ENCODE peak calls at places on chromosomes 6 and 20, in eight cellular contexts. W, A, L, H, Q, U, I and T are unnamed samples.

GRCh38 chr6:35596448-35597442 is 84.0 kb upstream of the TULP1 start:
- DNase-seq in W (no peak), A (peak), L (peak), H (no peak), Q (no peak), U (no peak), I (peak), T (no peak)

GRCh38 chr6:34568341-34568680 is 12.2 kb upstream of the SPDEF start:
- DNase-seq in W (no peak), A (no peak), L (peak), H (no peak), Q (no peak), U (no peak), I (no peak), T (no peak)

GRCh38 chr20:40268321-40269075 is 420.5 kb downstream of the MAFB start:
- DNase-seq in W (no peak), A (no peak), L (no peak), H (no peak), Q (no peak), U (no peak), I (no peak), T (no peak)

GRCh38 chr20:38308047-38308438 is 4.1 kb downstream of the BPI start:
- DNase-seq in W (no peak), A (no peak), L (no peak), H (no peak), Q (no peak), U (no peak), I (no peak), T (no peak)

GRCh38 chr20:3041818-3042504 is 1.5 kb upstream of the GNRH2 start:
- DNase-seq in W (no peak), A (no peak), L (peak), H (no peak), Q (no peak), U (no peak), I (peak), T (no peak)

GRCh38 chr20:9279905-9280304 is 211.0 kb downstream of the PLCB4 start:
- DNase-seq in W (no peak), A (no peak), L (no peak), H (no peak), Q (no peak), U (no peak), I (no peak), T (no peak)

GRCh38 chr6:90462102-90462501 is 124.8 kb downstream of the MAP3K7 start:
- DNase-seq in W (no peak), A (no peak), L (no peak), H (no peak), Q (no peak), U (no peak), I (no peak), T (no peak)

GRCh38 chr6:98779618-98780017 is 54.8 kb upstream of the POU3F2 start:
- DNase-seq in W (no peak), A (no peak), L (no peak), H (no peak), Q (no peak), U (no peak), I (no peak), T (no peak)

GRCh38 chr6:71459162-71459561 is 170.6 kb downstream of the OGFRL1 start:
- DNase-seq in W (no peak), A (no peak), L (no peak), H (no peak), Q (no peak), U (no peak), I (no peak), T (no peak)

GRCh38 chr6:4518506-4518905 is 257.7 kb upstream of the CDYL start:
- DNase-seq in W (no peak), A (no peak), L (peak), H (no peak), Q (no peak), U (no peak), I (peak), T (no peak)

GRCh38 chr6:1604347-1604990 is 5.2 kb upstream of the FOXC1 start:
- DNase-seq in W (peak), A (peak), L (peak), H (peak), Q (no peak), U (peak), I (no peak), T (no peak)

GRCh38 chr6:62746968-62747367 is 460.9 kb upstream of the KHDRBS2 start:
- DNase-seq in W (no peak), A (no peak), L (no peak), H (no peak), Q (no peak), U (no peak), I (no peak), T (no peak)

GRCh38 chr20:13515291-13515690 is 123.4 kb downstream of the TASP1 start:
- DNase-seq in W (no peak), A (no peak), L (no peak), H (no peak), Q (no peak), U (no peak), I (no peak), T (no peak)

GRCh38 chr6:89630488-89630887 is 8.1 kb downstream of the LYRM2 start:
- DNase-seq in W (peak), A (no peak), L (no peak), H (no peak), Q (no peak), U (no peak), I (no peak), T (no peak)

GRCh38 chr6:37680668-37681067 is 17.0 kb downstream of the MDGA1 start:
- DNase-seq in W (no peak), A (no peak), L (no peak), H (no peak), Q (no peak), U (no peak), I (no peak), T (peak)

GRCh38 chr6:126337323-126337722 is 2.6 kb upstream of the CENPW start:
- DNase-seq in W (no peak), A (no peak), L (peak), H (no peak), Q (no peak), U (no peak), I (peak), T (no peak)

GRCh38 chr6:6610031-6610591 is 21.6 kb downstream of the LY86 start:
- DNase-seq in W (peak), A (no peak), L (no peak), H (peak), Q (no peak), U (no peak), I (no peak), T (no peak)

GRCh38 chr6:142153230-142153629 is 6.2 kb downstream of the VTA1 start:
- DNase-seq in W (no peak), A (no peak), L (no peak), H (no peak), Q (no peak), U (no peak), I (no peak), T (no peak)

GRCh38 chr6:144921206-144921975 is 636.3 kb downstream of the UTRN start:
- DNase-seq in W (no peak), A (peak), L (no peak), H (no peak), Q (no peak), U (no peak), I (no peak), T (no peak)

GRCh38 chr6:20211941-20212391 is 303 bp downstream of the MBOAT1 start:
- DNase-seq in W (peak), A (no peak), L (peak), H (peak), Q (no peak), U (peak), I (peak), T (no peak)

GRCh38 chr6:135013211-135013610 is 41.4 kb downstream of the HBS1L start:
- DNase-seq in W (no peak), A (no peak), L (no peak), H (no peak), Q (no peak), U (no peak), I (no peak), T (no peak)

GRCh38 chr6:168648240-168648639 is 207.3 kb downstream of the SMOC2 start:
- DNase-seq in W (no peak), A (no peak), L (no peak), H (no peak), Q (no peak), U (no peak), I (no peak), T (no peak)